ENCODE peak calls at places on chromosome 17, in four cellular contexts. One of them, this sample, is unnamed.

GRCh38 chr17:38509008-38509771 is 80.9 kb downstream of the ARHGAP23 start:
- DNase-seq in mesendoderm: peak
- DNase-seq in IMR-90: peak
- DNase-seq in H1: peak
- DNase-seq in this sample: peak

GRCh38 chr17:14359251-14359939 is 58.5 kb downstream of the HS3ST3B1 start:
- DNase-seq in IMR-90: no peak
- DNase-seq in mesendoderm: no peak
- DNase-seq in H1: no peak
- DNase-seq in this sample: peak

GRCh38 chr17:66799839-66800537 is 34.9 kb upstream of the CACNG5 start:
- DNase-seq in mesendoderm: no peak
- DNase-seq in H1: no peak
- DNase-seq in IMR-90: no peak
- DNase-seq in this sample: no peak

GRCh38 chr17:78995022-78995760 is 14.4 kb downstream of the CANT1 start:
- DNase-seq in H1: no peak
- DNase-seq in mesendoderm: no peak
- DNase-seq in IMR-90: no peak
- DNase-seq in this sample: no peak

GRCh38 chr17:58219007-58219788 is at the start of gene MKS1:
- DNase-seq in H1: peak
- DNase-seq in IMR-90: peak
- DNase-seq in mesendoderm: peak
- DNase-seq in this sample: peak

GRCh38 chr17:78844301-78845005 is 3.8 kb upstream of the USP36 start:
- DNase-seq in IMR-90: peak
- DNase-seq in H1: no peak
- DNase-seq in mesendoderm: no peak
- DNase-seq in this sample: no peak

GRCh38 chr17:45127583-45128300 is 4.6 kb downstream of the PLCD3 start:
- DNase-seq in H1: no peak
- DNase-seq in IMR-90: peak
- DNase-seq in mesendoderm: peak
- DNase-seq in this sample: peak

GRCh38 chr17:59004338-59005111 is 102.2 kb downstream of the TRIM37 start:
- DNase-seq in mesendoderm: peak
- DNase-seq in IMR-90: peak
- DNase-seq in H1: peak
- DNase-seq in this sample: peak

GRCh38 chr17:58319181-58320162 is 9.1 kb downstream of the TSPOAP1 start:
- DNase-seq in mesendoderm: no peak
- DNase-seq in H1: no peak
- DNase-seq in IMR-90: no peak
- DNase-seq in this sample: no peak

DNA sequence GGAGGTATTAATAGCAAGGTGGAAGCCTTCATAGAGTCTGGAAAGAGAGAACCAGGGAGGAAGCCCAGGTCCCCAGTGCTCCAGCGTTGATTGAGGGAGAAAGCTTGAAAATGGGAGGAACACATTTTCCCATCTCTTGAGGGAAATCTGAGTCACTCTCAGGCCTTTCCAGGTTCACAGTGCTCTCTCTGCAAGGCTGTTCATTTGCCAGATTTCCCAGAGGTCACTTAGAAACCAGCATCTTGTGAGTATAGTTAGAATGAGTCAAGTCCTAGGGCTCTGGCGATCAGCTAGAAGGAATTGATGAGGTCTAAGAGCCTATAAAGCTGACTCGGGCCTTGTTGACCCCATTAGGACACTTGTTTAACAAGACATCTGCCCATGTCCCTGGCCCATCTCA is 17.7 kb upstream of the ZNF594 start:
- DNase-seq in mesendoderm: no peak
- DNase-seq in H1: no peak
- DNase-seq in IMR-90: peak
- DNase-seq in this sample: no peak
- H3K9ac ChIP-seq in mesendoderm: no peak
- H3K9ac ChIP-seq in H1: no peak
- H3K9ac ChIP-seq in IMR-90: no peak
- H3K9ac ChIP-seq in this sample: no peak

DNA sequence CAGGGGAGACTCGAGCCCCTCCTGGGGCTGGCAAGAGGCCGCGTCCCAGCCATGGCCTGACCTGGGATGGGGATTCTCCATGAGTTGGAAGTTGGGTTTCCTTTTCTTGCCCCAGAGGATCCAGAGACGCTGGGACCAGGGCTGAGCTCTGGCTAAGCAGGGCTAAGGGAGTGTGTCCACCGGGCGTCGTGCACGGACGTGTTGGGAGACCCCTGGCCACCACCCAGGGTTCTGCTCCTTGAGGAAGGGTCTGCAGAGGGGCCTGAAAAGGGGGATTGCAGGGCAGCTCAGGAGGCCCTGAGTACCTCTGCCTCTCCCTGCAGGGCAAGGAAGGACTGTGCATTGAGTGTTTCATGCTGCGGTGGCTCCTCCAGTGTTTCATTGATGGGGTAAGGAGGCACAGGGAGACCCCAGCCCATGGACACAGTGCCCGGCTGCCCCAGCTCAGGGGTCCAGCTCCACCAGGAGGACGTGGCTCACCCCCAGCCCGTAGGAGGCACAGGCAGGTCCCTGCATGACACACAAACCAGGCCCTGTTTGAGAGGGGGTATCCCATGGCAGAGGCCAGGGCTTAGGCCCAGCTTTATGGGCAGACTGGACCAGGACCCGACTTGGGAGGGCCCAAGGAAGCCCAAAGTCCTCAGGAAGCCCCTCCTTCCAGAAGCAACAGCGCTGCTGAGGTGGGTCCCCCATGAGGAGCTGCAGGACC is 47.5 kb downstream of the USP22 start:
- DNase-seq in IMR-90: no peak
- DNase-seq in H1: no peak
- DNase-seq in mesendoderm: no peak
- DNase-seq in this sample: no peak
- H4K5ac ChIP-seq in IMR-90: no peak
- H4K5ac ChIP-seq in H1: no peak
- H4K5ac ChIP-seq in mesendoderm: no peak
- H4K5ac ChIP-seq in this sample: no peak

GRCh38 chr17:76677406-76677805 is 33.4 kb downstream of the MXRA7 start:
- DNase-seq in IMR-90: no peak
- DNase-seq in H1: no peak
- DNase-seq in mesendoderm: no peak
- DNase-seq in this sample: no peak
- H3K9ac ChIP-seq in IMR-90: no peak
- H3K9ac ChIP-seq in H1: no peak
- H3K9ac ChIP-seq in mesendoderm: no peak
- H3K9ac ChIP-seq in this sample: no peak

GRCh38 chr17:40555296-40556190 is 9.7 kb downstream of the CCR7 start:
- DNase-seq in H1: no peak
- DNase-seq in IMR-90: no peak
- DNase-seq in mesendoderm: no peak
- DNase-seq in this sample: no peak
- H4K5ac ChIP-seq in H1: no peak
- H4K5ac ChIP-seq in IMR-90: peak
- H4K5ac ChIP-seq in mesendoderm: no peak
- H4K5ac ChIP-seq in this sample: no peak

DNA sequence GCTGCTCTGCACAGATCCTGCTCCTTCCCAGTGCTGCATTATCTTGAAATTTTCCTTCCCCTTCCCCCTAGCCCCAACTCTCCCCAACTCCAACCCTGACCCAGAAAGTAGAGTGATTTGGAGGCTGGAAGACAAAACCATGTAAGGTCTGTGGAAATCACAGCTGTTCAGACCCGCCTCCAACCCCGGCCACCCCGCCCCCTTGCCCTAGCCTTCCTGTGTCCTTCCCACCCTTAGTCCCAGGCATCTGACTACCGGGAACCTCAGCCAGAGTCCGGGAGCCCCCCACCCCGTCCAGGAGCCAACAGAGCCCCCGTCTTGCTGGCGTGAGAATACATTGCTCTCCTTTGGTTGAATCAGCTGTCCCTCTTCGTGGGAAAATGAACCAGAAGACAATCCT is at the start of gene AOC3:
- DNase-seq in IMR-90: no peak
- DNase-seq in mesendoderm: no peak
- DNase-seq in H1: no peak
- DNase-seq in this sample: no peak
- H3K9ac ChIP-seq in IMR-90: no peak
- H3K9ac ChIP-seq in mesendoderm: no peak
- H3K9ac ChIP-seq in H1: no peak
- H3K9ac ChIP-seq in this sample: no peak

GRCh38 chr17:1011760-1012735 is 15.1 kb downstream of the TIMM22 start:
- DNase-seq in H1: no peak
- DNase-seq in IMR-90: no peak
- DNase-seq in mesendoderm: no peak
- DNase-seq in this sample: no peak
- H4K5ac ChIP-seq in H1: no peak
- H4K5ac ChIP-seq in IMR-90: no peak
- H4K5ac ChIP-seq in mesendoderm: no peak
- H4K5ac ChIP-seq in this sample: no peak